ENCODE peak calls at places on chromosome 15, in nine cellular contexts. C, O, V, I, Y, M, X, G and R are unnamed samples.

GRCh38 chr15:77035584-77035983 is 35.3 kb downstream of the TSPAN3 start:
- DNase-seq in X (no peak), G (no peak), M (no peak), Y (no peak), O (no peak), V (no peak), I (peak; percentile 33), C (no peak), R (no peak)

GRCh38 chr15:31434418-31435255 is 108.0 kb downstream of the KLF13 start:
- DNase-seq in V (no peak), O (peak; percentile 83), M (no peak), C (peak; percentile 53), I (peak; percentile 81), X (no peak), Y (peak; percentile 90), G (no peak), R (peak; percentile 41)

GRCh38 chr15:65532738-65533051 is 2.4 kb downstream of the HACD3 start:
- DNase-seq in C (no peak), Y (no peak), G (no peak), V (no peak), I (no peak), M (no peak), X (no peak), O (no peak), R (peak; percentile 57)

GRCh38 chr15:68277605-68278344 is at the start of gene FEM1B:
- DNase-seq in C (peak; percentile 72), V (peak; percentile 91), I (peak; percentile 94), M (peak; percentile 93), G (peak; percentile 84), X (peak; percentile 93), Y (peak; percentile 93), O (peak; percentile 95), R (peak; percentile 92)

GRCh38 chr15:78501857-78502256 is 5.5 kb upstream of the HYKK start:
- DNase-seq in I (no peak), G (no peak), M (no peak), Y (no peak), C (no peak), X (no peak), O (no peak), V (no peak), R (no peak)

GRCh38 chr15:45855907-45856579 is 221.2 kb downstream of the SQOR start:
- DNase-seq in O (no peak), M (no peak), I (no peak), Y (no peak), C (no peak), X (no peak), G (no peak), V (no peak), R (no peak)

GRCh38 chr15:89362203-89363101 is 27.8 kb upstream of the POLG start:
- DNase-seq in Y (peak; percentile 55), I (no peak), X (peak; percentile 85), O (no peak), G (no peak), M (peak; percentile 83), C (no peak), V (no peak), R (no peak)

GRCh38 chr15:77838061-77838460 is 205.3 kb upstream of the LINGO1 start:
- DNase-seq in I (no peak), G (no peak), O (peak; percentile 24), M (no peak), C (no peak), V (no peak), X (no peak), Y (no peak), R (no peak)

GRCh38 chr15:63003836-63004610 is 38.5 kb upstream of the TPM1 start:
- DNase-seq in V (no peak), G (no peak), O (no peak), X (no peak), I (no peak), M (no peak), Y (no peak), C (no peak), R (no peak)

GRCh38 chr15:66842710-66843441 is 140.8 kb downstream of the SMAD6 start:
- DNase-seq in C (no peak), V (peak; percentile 73), X (no peak), O (peak; percentile 91), M (peak; percentile 9), G (peak; percentile 59), I (peak; percentile 90), Y (no peak), R (no peak)

GRCh38 chr15:23038741-23039150 is 623 bp downstream of the TUBGCP5 start:
- DNase-seq in O (no peak), V (no peak), G (no peak), C (peak; percentile 16), M (peak; percentile 34), X (no peak), I (no peak), Y (no peak), R (no peak)

GRCh38 chr15:47727137-47727536 is 9.8 kb downstream of the SEMA6D start:
- DNase-seq in M (no peak), C (no peak), O (no peak), X (no peak), G (no peak), Y (no peak), I (no peak), V (no peak), R (no peak)